ENCODE peak calls at places on chromosomes 4 and X, in four cellular contexts. One of them, this sample, is unnamed.

GRCh38 chr4:108601517-108601916 is 18.9 kb upstream of the RPL34 start:
- DNase-seq in fibroblast of lung: no peak
- DNase-seq in AG10803: no peak
- DNase-seq in tibial artery: no peak
- DNase-seq in this sample: no peak

GRCh38 chr4:100516225-100516624 is 1.6 kb downstream of the EMCN start:
- DNase-seq in tibial artery: no peak
- DNase-seq in AG10803: peak; percentile 8
- DNase-seq in fibroblast of lung: no peak
- DNase-seq in this sample: no peak

GRCh38 chr4:108953941-108954340 is 191.1 kb upstream of the ETNPPL start:
- DNase-seq in AG10803: no peak
- DNase-seq in fibroblast of lung: no peak
- DNase-seq in tibial artery: no peak
- DNase-seq in this sample: no peak

GRCh38 chr4:166318810-166319525 is 445.9 kb downstream of the TLL1 start:
- DNase-seq in AG10803: peak; percentile 43
- DNase-seq in fibroblast of lung: no peak
- DNase-seq in tibial artery: no peak
- DNase-seq in this sample: peak; percentile 81

GRCh38 chr4:110091426-110091825 is 107.0 kb downstream of the ELOVL6 start:
- DNase-seq in fibroblast of lung: peak; percentile 79
- DNase-seq in tibial artery: no peak
- DNase-seq in AG10803: peak; percentile 64
- DNase-seq in this sample: peak; percentile 75

GRCh38 chrX:43474321-43474720 is 181.8 kb upstream of the MAOA start:
- DNase-seq in fibroblast of lung: no peak
- DNase-seq in tibial artery: no peak
- DNase-seq in AG10803: no peak
- DNase-seq in this sample: no peak

GRCh38 chr4:56818797-56819196 is 2.7 kb downstream of the SPINK2 start:
- DNase-seq in fibroblast of lung: no peak
- DNase-seq in AG10803: no peak
- DNase-seq in tibial artery: no peak
- DNase-seq in this sample: no peak

GRCh38 chr4:37023504-37023903 is 221.0 kb upstream of the NWD2 start:
- DNase-seq in tibial artery: no peak
- DNase-seq in AG10803: no peak
- DNase-seq in fibroblast of lung: no peak
- DNase-seq in this sample: no peak

GRCh38 chr4:2787230-2788100 is 5.4 kb upstream of the SH3BP2 start:
- DNase-seq in AG10803: no peak
- DNase-seq in tibial artery: peak; percentile 55
- DNase-seq in fibroblast of lung: no peak
- DNase-seq in this sample: no peak

GRCh38 chr4:100391913-100392312 is 125.9 kb downstream of the EMCN start:
- DNase-seq in AG10803: peak; percentile 68
- DNase-seq in fibroblast of lung: peak; percentile 27
- DNase-seq in tibial artery: no peak
- DNase-seq in this sample: peak; percentile 66

GRCh38 chr4:120843840-120844527 is 78.5 kb downstream of the PRDM5 start:
- DNase-seq in AG10803: no peak
- DNase-seq in tibial artery: no peak
- DNase-seq in fibroblast of lung: no peak
- DNase-seq in this sample: no peak

GRCh38 chrX:103356897-103357296 is 591 bp downstream of the TCEAL9 start:
- DNase-seq in AG10803: no peak
- DNase-seq in fibroblast of lung: no peak
- DNase-seq in tibial artery: no peak
- DNase-seq in this sample: no peak

GRCh38 chr4:186728631-186729271 is 5.1 kb upstream of the FAT1 start:
- DNase-seq in AG10803: peak; percentile 68
- DNase-seq in tibial artery: no peak
- DNase-seq in fibroblast of lung: no peak
- DNase-seq in this sample: peak; percentile 43

GRCh38 chr4:10697071-10697470 is 12.5 kb upstream of the CLNK start:
- DNase-seq in fibroblast of lung: no peak
- DNase-seq in AG10803: no peak
- DNase-seq in tibial artery: no peak
- DNase-seq in this sample: no peak

GRCh38 chr4:7680731-7681130 is 246.0 kb upstream of the PSAPL1 start:
- DNase-seq in fibroblast of lung: no peak
- DNase-seq in AG10803: no peak
- DNase-seq in tibial artery: no peak
- DNase-seq in this sample: no peak

GRCh38 chr4:1695913-1696312 is 11.8 kb upstream of the FAM53A start:
- DNase-seq in AG10803: no peak
- DNase-seq in fibroblast of lung: no peak
- DNase-seq in tibial artery: no peak
- DNase-seq in this sample: no peak

GRCh38 chrX:51420610-51421009 is 75.8 kb downstream of the NUDT11 start:
- DNase-seq in AG10803: peak; percentile 40
- DNase-seq in fibroblast of lung: peak; percentile 58
- DNase-seq in tibial artery: no peak
- DNase-seq in this sample: peak; percentile 47

GRCh38 chr4:140818433-140818832 is 62.2 kb upstream of the TBC1D9 start:
- DNase-seq in tibial artery: no peak
- DNase-seq in fibroblast of lung: no peak
- DNase-seq in AG10803: no peak
- DNase-seq in this sample: no peak

GRCh38 chr4:3871181-3871852 is 105.1 kb downstream of the ADRA2C start:
- DNase-seq in AG10803: no peak
- DNase-seq in tibial artery: no peak
- DNase-seq in fibroblast of lung: no peak
- DNase-seq in this sample: no peak

GRCh38 chr4:1105067-1105466 is 8.3 kb downstream of the RNF212 start:
- DNase-seq in AG10803: no peak
- DNase-seq in fibroblast of lung: no peak
- DNase-seq in tibial artery: no peak
- DNase-seq in this sample: no peak

GRCh38 chrX:74535633-74536141 is 78.7 kb downstream of the RLIM start:
- DNase-seq in tibial artery: peak; percentile 61
- DNase-seq in fibroblast of lung: peak; percentile 61
- DNase-seq in AG10803: peak; percentile 59
- DNase-seq in this sample: peak; percentile 48

GRCh38 chr4:73978886-73979285 is 2.9 kb downstream of the PF4 start:
- DNase-seq in tibial artery: no peak
- DNase-seq in fibroblast of lung: peak; percentile 92
- DNase-seq in AG10803: peak; percentile 74
- DNase-seq in this sample: peak; percentile 93
- H3K4me3 ChIP-seq in tibial artery: no peak overlapping the region
- H3K4me3 ChIP-seq in fibroblast of lung: no peak overlapping the region
- H3K4me3 ChIP-seq in AG10803: no peak overlapping the region
- H3K4me3 ChIP-seq in this sample: no peak overlapping the region

GRCh38 chrX:131072871-131073571 is 14.9 kb downstream of the ARHGAP36 start:
- DNase-seq in AG10803: no peak
- DNase-seq in tibial artery: no peak
- DNase-seq in fibroblast of lung: no peak
- DNase-seq in this sample: no peak
- H3K4me3 ChIP-seq in AG10803: no peak overlapping the region
- H3K4me3 ChIP-seq in tibial artery: no peak overlapping the region
- H3K4me3 ChIP-seq in fibroblast of lung: no peak overlapping the region
- H3K4me3 ChIP-seq in this sample: no peak overlapping the region

DNA sequence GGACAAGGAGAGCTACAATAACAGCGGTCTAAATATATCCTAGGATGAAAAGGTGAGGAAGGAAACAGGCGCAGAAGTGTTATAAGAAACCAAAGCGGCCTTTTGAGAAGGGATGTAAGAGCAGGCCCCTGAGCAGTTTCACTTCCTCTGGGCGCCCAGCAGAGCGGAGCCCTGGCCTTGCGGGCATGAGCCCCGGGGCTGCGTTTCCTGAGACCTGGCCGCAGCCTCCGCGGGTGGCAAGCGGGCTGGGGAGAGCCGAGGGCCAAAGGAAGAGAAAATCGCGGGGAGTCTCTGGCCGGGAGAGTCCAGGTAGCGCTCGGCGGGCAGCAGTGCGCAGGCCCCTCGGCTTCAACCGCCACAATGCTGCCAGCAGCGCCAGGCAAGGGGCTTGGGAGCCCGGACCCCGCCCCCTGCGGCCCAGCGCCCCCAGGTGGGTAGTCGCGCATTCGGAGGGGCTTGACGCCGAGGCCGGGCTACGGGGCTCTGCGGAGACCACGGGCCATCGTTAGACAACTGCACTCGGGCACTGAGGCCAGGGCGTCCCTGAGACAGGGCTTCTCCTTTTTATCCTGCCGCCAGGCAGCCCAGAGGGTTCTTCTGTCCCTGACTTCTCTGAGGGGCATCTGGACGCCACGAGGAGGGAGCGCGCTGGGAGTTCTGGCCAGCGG is at the start of gene BANK1:
- DNase-seq in fibroblast of lung: peak; percentile 29
- DNase-seq in AG10803: peak; percentile 25
- DNase-seq in tibial artery: peak; percentile 38
- DNase-seq in this sample: peak; percentile 27
- H3K4me3 ChIP-seq in fibroblast of lung: peak within 1 kb of the TSS; percentile 43
- H3K4me3 ChIP-seq in AG10803: peak within 1 kb of the TSS; percentile 47
- H3K4me3 ChIP-seq in tibial artery: peak within 1 kb of the TSS; percentile 45
- H3K4me3 ChIP-seq in this sample: peak within 1 kb of the TSS; percentile 44

GRCh38 chr4:25903905-25904747 is 9.9 kb upstream of the SMIM20 start:
- DNase-seq in tibial artery: no peak
- DNase-seq in fibroblast of lung: no peak
- DNase-seq in AG10803: no peak
- DNase-seq in this sample: no peak
- H3K4me3 ChIP-seq in tibial artery: no peak overlapping the region
- H3K4me3 ChIP-seq in fibroblast of lung: no peak overlapping the region
- H3K4me3 ChIP-seq in AG10803: no peak overlapping the region
- H3K4me3 ChIP-seq in this sample: no peak overlapping the region

GRCh38 chrX:48068096-48068887 is 3.1 kb downstream of the ZNF630 start:
- DNase-seq in fibroblast of lung: no peak
- DNase-seq in AG10803: no peak
- DNase-seq in tibial artery: no peak
- DNase-seq in this sample: no peak

GRCh38 chrX:48071064-48071985 is at the start of gene ZNF630:
- DNase-seq in AG10803: peak; percentile 2
- DNase-seq in fibroblast of lung: peak; percentile 24
- DNase-seq in tibial artery: peak; percentile 66
- DNase-seq in this sample: peak; percentile 63

GRCh38 chrX:48076343-48076742 is 4.9 kb upstream of the ZNF630 start:
- DNase-seq in tibial artery: no peak
- DNase-seq in fibroblast of lung: no peak
- DNase-seq in AG10803: no peak
- DNase-seq in this sample: no peak

DNA sequence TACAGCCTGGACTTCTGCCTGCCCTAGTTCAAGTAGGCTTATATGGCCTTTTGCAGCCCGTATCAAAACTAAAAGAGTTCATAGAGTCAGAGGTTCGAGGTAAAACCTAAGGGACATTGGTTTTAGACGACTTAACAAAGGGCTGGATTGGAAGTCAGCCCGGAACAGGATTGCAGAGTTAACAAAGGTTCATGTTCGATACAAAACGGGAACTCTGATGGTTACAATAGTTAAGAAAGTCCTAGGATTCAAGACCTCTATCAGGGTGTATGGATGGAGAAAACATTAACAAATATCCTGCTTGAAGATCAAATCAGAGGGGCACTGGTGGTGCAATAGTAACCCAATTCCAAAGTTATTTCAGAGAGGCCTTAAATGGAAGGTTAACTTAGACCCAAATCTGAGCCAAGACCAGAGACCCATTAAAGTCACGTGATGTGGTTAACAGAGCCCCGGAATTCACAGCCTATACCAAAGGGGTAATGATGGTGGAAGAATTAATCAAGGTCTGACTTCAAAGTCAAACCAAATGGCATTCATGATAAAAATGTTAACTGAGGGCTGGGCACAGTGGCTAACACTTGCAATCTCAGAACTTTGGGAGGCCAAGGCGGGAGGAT is 656 bp upstream of the ZNF630 start:
- DNase-seq in AG10803: no peak
- DNase-seq in fibroblast of lung: no peak
- DNase-seq in tibial artery: no peak
- DNase-seq in this sample: no peak
- H3K4me3 ChIP-seq in AG10803: no peak overlapping the region
- H3K4me3 ChIP-seq in fibroblast of lung: peak overlapping the region; percentile 61
- H3K4me3 ChIP-seq in tibial artery: peak overlapping the region; percentile 59
- H3K4me3 ChIP-seq in this sample: peak overlapping the region; percentile 60

DNA sequence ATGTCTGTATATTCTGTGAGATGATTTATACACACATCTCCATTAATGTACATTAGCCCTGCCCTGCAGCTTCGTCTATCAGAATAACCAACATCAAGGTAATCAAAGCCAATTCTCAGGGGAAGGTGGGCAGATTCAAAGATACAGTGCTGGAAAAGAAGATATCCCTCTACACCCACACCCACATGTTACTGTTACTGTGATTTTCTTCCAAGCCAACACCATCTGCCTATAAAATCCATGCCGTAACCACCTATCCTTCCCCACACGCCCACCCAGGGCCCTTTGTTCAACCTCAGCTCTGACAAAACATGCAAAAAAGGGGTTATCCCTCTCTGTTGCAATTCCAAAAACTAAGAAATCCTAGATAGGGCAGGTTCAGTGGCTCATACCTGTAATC is 20.0 kb downstream of the OPHN1 start:
- DNase-seq in fibroblast of lung: no peak
- DNase-seq in AG10803: no peak
- DNase-seq in tibial artery: no peak
- DNase-seq in this sample: no peak
- H3K4me3 ChIP-seq in fibroblast of lung: no peak overlapping the region
- H3K4me3 ChIP-seq in AG10803: no peak overlapping the region
- H3K4me3 ChIP-seq in tibial artery: no peak overlapping the region
- H3K4me3 ChIP-seq in this sample: no peak overlapping the region

GRCh38 chr4:72846280-72847111 is 223.0 kb downstream of the COX18 start:
- DNase-seq in AG10803: peak; percentile 7
- DNase-seq in fibroblast of lung: no peak
- DNase-seq in tibial artery: no peak
- DNase-seq in this sample: no peak
- H3K4me3 ChIP-seq in AG10803: no peak overlapping the region
- H3K4me3 ChIP-seq in fibroblast of lung: no peak overlapping the region
- H3K4me3 ChIP-seq in tibial artery: no peak overlapping the region
- H3K4me3 ChIP-seq in this sample: no peak overlapping the region